ENCODE peak calls at places on chromosomes 13 and 19, in nine cellular contexts. One of them, this sample, is unnamed.

GRCh38 chr13:111552891-111553637 is 232.6 kb downstream of the TEX29 start:
- DNase-seq in kidney: peak; percentile 47
- DNase-seq in lower lobe of right lung: no peak
- DNase-seq in GM12865: no peak
- DNase-seq in choroid plexus epithelial cell: no peak
- DNase-seq in lower leg skin: peak; percentile 53
- DNase-seq in progenitor cell of endocrine pancreas: no peak
- DNase-seq in fibroblast of the aortic adventitia: no peak
- DNase-seq in sigmoid colon: no peak
- DNase-seq in this sample: no peak

GRCh38 chr13:71770710-71771109 is 96.3 kb downstream of the DACH1 start:
- DNase-seq in kidney: no peak
- DNase-seq in lower lobe of right lung: no peak
- DNase-seq in GM12865: no peak
- DNase-seq in choroid plexus epithelial cell: no peak
- DNase-seq in lower leg skin: no peak
- DNase-seq in progenitor cell of endocrine pancreas: no peak
- DNase-seq in fibroblast of the aortic adventitia: no peak
- DNase-seq in sigmoid colon: no peak
- DNase-seq in this sample: no peak

GRCh38 chr13:109698779-109699178 is 87.6 kb downstream of the IRS2 start:
- DNase-seq in kidney: no peak
- DNase-seq in lower lobe of right lung: no peak
- DNase-seq in GM12865: no peak
- DNase-seq in choroid plexus epithelial cell: peak; percentile 74
- DNase-seq in lower leg skin: no peak
- DNase-seq in progenitor cell of endocrine pancreas: no peak
- DNase-seq in fibroblast of the aortic adventitia: peak; percentile 46
- DNase-seq in sigmoid colon: no peak
- DNase-seq in this sample: peak; percentile 48

GRCh38 chr13:27309967-27310598 is 39.5 kb downstream of the RASL11A start:
- DNase-seq in kidney: no peak
- DNase-seq in lower lobe of right lung: no peak
- DNase-seq in GM12865: no peak
- DNase-seq in choroid plexus epithelial cell: peak; percentile 22
- DNase-seq in lower leg skin: no peak
- DNase-seq in progenitor cell of endocrine pancreas: no peak
- DNase-seq in fibroblast of the aortic adventitia: peak; percentile 27
- DNase-seq in sigmoid colon: no peak
- DNase-seq in this sample: peak; percentile 60

GRCh38 chr19:56823417-56823816 is 17.1 kb downstream of the PEG3 start:
- DNase-seq in kidney: no peak
- DNase-seq in lower lobe of right lung: no peak
- DNase-seq in GM12865: no peak
- DNase-seq in choroid plexus epithelial cell: no peak
- DNase-seq in lower leg skin: no peak
- DNase-seq in progenitor cell of endocrine pancreas: no peak
- DNase-seq in fibroblast of the aortic adventitia: no peak
- DNase-seq in sigmoid colon: no peak
- DNase-seq in this sample: no peak

GRCh38 chr13:107730835-107731234 is 484.5 kb downstream of the LIG4 start:
- DNase-seq in kidney: no peak
- DNase-seq in lower lobe of right lung: no peak
- DNase-seq in GM12865: no peak
- DNase-seq in choroid plexus epithelial cell: peak; percentile 86
- DNase-seq in lower leg skin: no peak
- DNase-seq in progenitor cell of endocrine pancreas: no peak
- DNase-seq in fibroblast of the aortic adventitia: no peak
- DNase-seq in sigmoid colon: no peak
- DNase-seq in this sample: no peak

GRCh38 chr13:32728327-32728726 is 142.1 kb downstream of the PDS5B start:
- DNase-seq in kidney: no peak
- DNase-seq in lower lobe of right lung: no peak
- DNase-seq in GM12865: no peak
- DNase-seq in choroid plexus epithelial cell: no peak
- DNase-seq in lower leg skin: no peak
- DNase-seq in progenitor cell of endocrine pancreas: no peak
- DNase-seq in fibroblast of the aortic adventitia: no peak
- DNase-seq in sigmoid colon: no peak
- DNase-seq in this sample: no peak

GRCh38 chr19:48424694-48425219 is 21.0 kb upstream of the GRWD1 start:
- DNase-seq in kidney: no peak
- DNase-seq in lower lobe of right lung: no peak
- DNase-seq in GM12865: peak; percentile 45
- DNase-seq in choroid plexus epithelial cell: peak; percentile 62
- DNase-seq in lower leg skin: no peak
- DNase-seq in progenitor cell of endocrine pancreas: no peak
- DNase-seq in fibroblast of the aortic adventitia: peak; percentile 56
- DNase-seq in sigmoid colon: no peak
- DNase-seq in this sample: peak; percentile 62

GRCh38 chr19:56308792-56309191 is 5.8 kb downstream of the ZSCAN5A start:
- DNase-seq in kidney: no peak
- DNase-seq in lower lobe of right lung: no peak
- DNase-seq in GM12865: no peak
- DNase-seq in choroid plexus epithelial cell: no peak
- DNase-seq in lower leg skin: no peak
- DNase-seq in progenitor cell of endocrine pancreas: no peak
- DNase-seq in fibroblast of the aortic adventitia: no peak
- DNase-seq in sigmoid colon: no peak
- DNase-seq in this sample: no peak

GRCh38 chr19:49911381-49912145 is 14.9 kb upstream of the IL4I1 start:
- DNase-seq in kidney: no peak
- DNase-seq in lower lobe of right lung: no peak
- DNase-seq in GM12865: peak; percentile 92
- DNase-seq in choroid plexus epithelial cell: peak; percentile 66
- DNase-seq in lower leg skin: no peak
- DNase-seq in progenitor cell of endocrine pancreas: no peak
- DNase-seq in fibroblast of the aortic adventitia: no peak
- DNase-seq in sigmoid colon: no peak
- DNase-seq in this sample: no peak

GRCh38 chr13:79870766-79871165 is 389.8 kb downstream of the NDFIP2 start:
- DNase-seq in kidney: no peak
- DNase-seq in lower lobe of right lung: no peak
- DNase-seq in GM12865: no peak
- DNase-seq in choroid plexus epithelial cell: no peak
- DNase-seq in lower leg skin: no peak
- DNase-seq in progenitor cell of endocrine pancreas: no peak
- DNase-seq in fibroblast of the aortic adventitia: peak; percentile 19
- DNase-seq in sigmoid colon: no peak
- DNase-seq in this sample: no peak

GRCh38 chr13:98826156-98826555 is 73.7 kb upstream of the SLC15A1 start:
- DNase-seq in kidney: no peak
- DNase-seq in lower lobe of right lung: no peak
- DNase-seq in GM12865: no peak
- DNase-seq in choroid plexus epithelial cell: peak; percentile 16
- DNase-seq in lower leg skin: no peak
- DNase-seq in progenitor cell of endocrine pancreas: no peak
- DNase-seq in fibroblast of the aortic adventitia: no peak
- DNase-seq in sigmoid colon: no peak
- DNase-seq in this sample: no peak

GRCh38 chr13:21852043-21852442 is 181.2 kb downstream of the FGF9 start:
- DNase-seq in kidney: no peak
- DNase-seq in lower lobe of right lung: no peak
- DNase-seq in GM12865: no peak
- DNase-seq in choroid plexus epithelial cell: no peak
- DNase-seq in lower leg skin: no peak
- DNase-seq in progenitor cell of endocrine pancreas: no peak
- DNase-seq in fibroblast of the aortic adventitia: peak; percentile 4
- DNase-seq in sigmoid colon: no peak
- DNase-seq in this sample: no peak

DNA sequence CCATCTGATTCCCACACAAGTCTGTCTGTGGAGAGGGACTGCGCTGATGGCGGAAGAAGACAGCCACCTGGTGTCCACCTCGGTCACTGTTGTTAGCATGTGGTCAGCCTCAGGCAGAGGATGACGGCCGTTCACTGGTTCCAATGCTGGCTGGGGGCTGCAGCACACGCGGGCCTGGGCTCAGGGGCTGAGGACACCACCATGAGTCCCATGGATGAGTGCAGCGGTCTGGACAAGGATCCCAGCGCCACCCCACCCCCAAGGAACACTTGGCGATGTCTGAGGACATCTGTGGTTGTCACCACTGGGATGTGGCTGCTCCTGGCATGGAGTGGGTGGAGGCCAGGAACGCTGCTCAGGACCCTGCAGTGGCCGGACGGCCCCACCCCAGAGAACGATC is 10.9 kb downstream of the DPP9 start:
- DNase-seq in kidney: no peak
- DNase-seq in lower lobe of right lung: no peak
- DNase-seq in GM12865: no peak
- DNase-seq in choroid plexus epithelial cell: no peak
- DNase-seq in lower leg skin: no peak
- DNase-seq in progenitor cell of endocrine pancreas: no peak
- DNase-seq in fibroblast of the aortic adventitia: no peak
- DNase-seq in sigmoid colon: no peak
- DNase-seq in this sample: no peak
- TF ChIP-seq CTCF in kidney: no peak
- TF ChIP-seq CTCF in lower lobe of right lung: no peak
- TF ChIP-seq CTCF in GM12865: no peak
- TF ChIP-seq CTCF in choroid plexus epithelial cell: no peak
- TF ChIP-seq CTCF in lower leg skin: no peak
- TF ChIP-seq CTCF in progenitor cell of endocrine pancreas: no peak
- TF ChIP-seq CTCF in fibroblast of the aortic adventitia: no peak
- TF ChIP-seq CTCF in sigmoid colon: no peak
- TF ChIP-seq CTCF in this sample: no peak

GRCh38 chr19:14197882-14198281 is 8.1 kb downstream of the ADGRL1 start:
- DNase-seq in kidney: peak; percentile 26
- DNase-seq in lower lobe of right lung: no peak
- DNase-seq in GM12865: no peak
- DNase-seq in choroid plexus epithelial cell: no peak
- DNase-seq in lower leg skin: no peak
- DNase-seq in progenitor cell of endocrine pancreas: no peak
- DNase-seq in fibroblast of the aortic adventitia: no peak
- DNase-seq in sigmoid colon: no peak
- DNase-seq in this sample: no peak

GRCh38 chr19:14203258-14203657 is 2.7 kb downstream of the ADGRL1 start:
- DNase-seq in kidney: no peak
- DNase-seq in lower lobe of right lung: no peak
- DNase-seq in GM12865: no peak
- DNase-seq in choroid plexus epithelial cell: no peak
- DNase-seq in lower leg skin: no peak
- DNase-seq in progenitor cell of endocrine pancreas: no peak
- DNase-seq in fibroblast of the aortic adventitia: no peak
- DNase-seq in sigmoid colon: no peak
- DNase-seq in this sample: no peak

DNA sequence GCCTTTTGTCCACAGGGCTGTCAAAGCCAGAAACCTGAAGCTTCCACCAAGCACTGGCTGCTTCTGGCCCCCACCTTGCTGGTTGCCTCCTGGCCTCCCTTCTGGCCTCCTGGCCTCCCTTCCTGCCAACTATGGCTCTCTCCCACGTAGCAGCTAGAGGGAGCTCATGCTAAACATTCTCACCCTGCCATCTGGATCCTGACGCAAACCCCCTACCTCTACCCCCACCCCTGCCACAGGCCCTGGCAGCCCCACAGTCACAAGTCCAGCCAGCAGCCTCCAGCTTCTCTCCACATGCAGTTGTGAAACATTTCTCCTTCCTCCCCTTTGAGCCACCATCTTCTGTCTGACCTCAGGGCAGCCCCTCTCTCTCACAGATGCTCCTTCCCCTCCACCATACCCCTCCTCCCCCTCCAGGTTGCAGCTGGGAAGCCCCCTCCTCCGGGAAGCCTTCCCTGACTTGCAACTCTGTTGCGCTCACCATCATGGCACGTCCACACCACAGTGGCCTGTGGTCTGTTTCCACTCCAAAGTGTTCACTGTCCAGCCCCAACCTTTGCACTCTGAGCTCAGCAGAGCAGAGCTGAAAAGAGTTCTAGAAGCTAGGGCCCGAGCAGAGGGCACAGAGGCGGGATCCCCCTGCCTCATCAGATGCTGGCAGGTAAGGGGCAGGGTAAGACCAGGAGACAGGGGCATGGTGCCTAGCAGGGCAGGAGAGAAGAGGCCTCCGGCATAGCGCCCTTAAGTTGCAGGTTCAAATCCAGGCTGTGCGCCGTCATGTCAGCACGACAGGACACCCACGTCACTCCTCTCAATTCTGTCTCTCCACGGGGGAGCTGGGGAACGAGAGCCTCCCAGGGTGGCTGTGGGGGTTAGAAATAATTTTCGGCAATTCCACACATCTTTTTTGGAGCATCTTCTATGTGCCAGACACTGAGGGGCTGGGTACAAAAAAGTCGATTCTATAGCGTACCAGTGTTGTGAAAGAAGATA is 7.3 kb downstream of the ADGRL1 start:
- DNase-seq in kidney: peak; percentile 52
- DNase-seq in lower lobe of right lung: no peak
- DNase-seq in GM12865: no peak
- DNase-seq in choroid plexus epithelial cell: no peak
- DNase-seq in lower leg skin: no peak
- DNase-seq in progenitor cell of endocrine pancreas: no peak
- DNase-seq in fibroblast of the aortic adventitia: no peak
- DNase-seq in sigmoid colon: no peak
- DNase-seq in this sample: no peak
- TF ChIP-seq CTCF in kidney: no peak
- TF ChIP-seq CTCF in lower lobe of right lung: no peak
- TF ChIP-seq CTCF in GM12865: no peak
- TF ChIP-seq CTCF in choroid plexus epithelial cell: peak; percentile 24
- TF ChIP-seq CTCF in lower leg skin: no peak
- TF ChIP-seq CTCF in progenitor cell of endocrine pancreas: no peak
- TF ChIP-seq CTCF in fibroblast of the aortic adventitia: peak; percentile 16
- TF ChIP-seq CTCF in sigmoid colon: no peak
- TF ChIP-seq CTCF in this sample: no peak

DNA sequence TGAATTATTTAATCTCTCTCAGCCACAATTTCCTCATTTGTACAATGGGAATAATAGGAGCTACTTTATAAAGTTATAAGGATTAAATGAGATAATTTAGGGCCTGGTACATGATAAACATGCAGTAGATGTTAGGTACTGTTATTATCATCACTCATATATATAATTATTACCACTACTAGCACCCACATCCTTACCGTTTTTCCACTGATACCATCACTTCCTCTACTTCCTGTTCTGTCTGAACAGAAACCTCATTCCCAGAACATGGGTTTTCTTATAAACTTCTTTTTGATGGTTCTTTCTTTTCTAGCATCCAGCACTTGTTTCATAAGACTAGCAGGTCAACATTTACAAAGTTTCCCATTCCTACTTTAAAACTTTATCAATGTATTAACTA is 6.3 kb downstream of the CDADC1 start:
- DNase-seq in kidney: no peak
- DNase-seq in lower lobe of right lung: no peak
- DNase-seq in GM12865: no peak
- DNase-seq in choroid plexus epithelial cell: no peak
- DNase-seq in lower leg skin: no peak
- DNase-seq in progenitor cell of endocrine pancreas: no peak
- DNase-seq in fibroblast of the aortic adventitia: no peak
- DNase-seq in sigmoid colon: no peak
- DNase-seq in this sample: no peak
- TF ChIP-seq CTCF in kidney: no peak
- TF ChIP-seq CTCF in lower lobe of right lung: no peak
- TF ChIP-seq CTCF in GM12865: no peak
- TF ChIP-seq CTCF in choroid plexus epithelial cell: no peak
- TF ChIP-seq CTCF in lower leg skin: no peak
- TF ChIP-seq CTCF in progenitor cell of endocrine pancreas: no peak
- TF ChIP-seq CTCF in fibroblast of the aortic adventitia: no peak
- TF ChIP-seq CTCF in sigmoid colon: no peak
- TF ChIP-seq CTCF in this sample: no peak

DNA sequence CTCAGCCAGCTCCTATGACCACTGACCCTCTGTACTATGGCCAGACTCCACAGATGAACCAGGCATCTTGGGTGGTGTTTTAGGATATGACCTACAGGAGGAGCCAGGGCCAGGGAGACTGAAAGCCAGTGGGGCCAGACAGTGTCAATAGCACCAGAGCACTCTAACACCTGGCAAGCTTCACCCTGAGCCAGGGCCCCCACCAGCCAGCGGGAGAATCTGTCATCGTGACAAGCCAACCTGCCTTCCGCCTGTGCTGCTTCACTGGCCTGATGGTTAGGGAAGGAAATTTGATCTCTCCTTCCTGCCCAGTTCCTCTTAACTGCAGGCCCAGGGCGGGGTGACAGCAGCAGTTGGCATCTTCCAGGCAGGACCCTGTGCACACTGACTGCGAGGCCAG is 222.4 kb downstream of the UQCRFS1 start:
- DNase-seq in kidney: no peak
- DNase-seq in lower lobe of right lung: no peak
- DNase-seq in GM12865: no peak
- DNase-seq in choroid plexus epithelial cell: no peak
- DNase-seq in lower leg skin: no peak
- DNase-seq in progenitor cell of endocrine pancreas: no peak
- DNase-seq in fibroblast of the aortic adventitia: no peak
- DNase-seq in sigmoid colon: no peak
- DNase-seq in this sample: no peak
- TF ChIP-seq CTCF in kidney: no peak
- TF ChIP-seq CTCF in lower lobe of right lung: no peak
- TF ChIP-seq CTCF in GM12865: no peak
- TF ChIP-seq CTCF in choroid plexus epithelial cell: no peak
- TF ChIP-seq CTCF in lower leg skin: no peak
- TF ChIP-seq CTCF in progenitor cell of endocrine pancreas: no peak
- TF ChIP-seq CTCF in fibroblast of the aortic adventitia: no peak
- TF ChIP-seq CTCF in sigmoid colon: no peak
- TF ChIP-seq CTCF in this sample: no peak

This sample was measured in MCF 10A.